ENCODE peak calls at places on chromosomes 6 and 20, in six cellular contexts. L is endothelial cell of umbilical vein, I is GM12878, S is K562, R is A549, G is HepG2. D is an unnamed sample.

GRCh38 chr6:45663181-45664180 is 285.7 kb upstream of the SUPT3H start:
- DNase-seq in L (peak; percentile 42), I (no peak), S (no peak), R (no peak), G (no peak), D (no peak)

GRCh38 chr6:56840467-56841371 is 114.2 kb upstream of the BEND6 start:
- DNase-seq in L (peak; percentile 88), I (no peak), S (no peak), R (peak; percentile 51), G (peak; percentile 49), D (no peak)

GRCh38 chr20:62045529-62046277 is 20.0 kb downstream of the TAF4 start:
- DNase-seq in L (no peak), I (no peak), S (no peak), R (no peak), G (no peak), D (no peak)

GRCh38 chr20:3811421-3812258 is 8.7 kb upstream of the AP5S1 start:
- DNase-seq in L (peak; percentile 97), I (no peak), S (peak; percentile 46), R (peak; percentile 100), G (peak; percentile 90), D (peak; percentile 97)

GRCh38 chr20:11698124-11698523 is 219.6 kb upstream of the BTBD3 start:
- DNase-seq in L (no peak), I (no peak), S (no peak), R (no peak), G (no peak), D (no peak)

GRCh38 chr6:24855389-24856245 is 56.9 kb upstream of the ARMH2 start:
- DNase-seq in L (peak; percentile 70), I (peak; percentile 58), S (peak; percentile 80), R (peak; percentile 62), G (peak; percentile 60), D (peak; percentile 83)

GRCh38 chr6:109172096-109172495 is 76.8 kb downstream of the CEP57L1 start:
- DNase-seq in L (no peak), I (no peak), S (no peak), R (no peak), G (peak; percentile 24), D (no peak)

GRCh38 chr6:159098636-159099106 is 53.9 kb upstream of the TAGAP start:
- DNase-seq in L (no peak), I (no peak), S (no peak), R (no peak), G (no peak), D (peak; percentile 43)

GRCh38 chr6:135722679-135723078 is 128.8 kb upstream of the PDE7B start:
- DNase-seq in L (peak; percentile 88), I (no peak), S (no peak), R (peak; percentile 90), G (peak; percentile 5), D (no peak)
- TF ChIP-seq POLR2A in L (no peak), I (no peak), S (no peak), R (no peak), G (no peak), D (no peak)

GRCh38 chr6:7016238-7016637 is 91.5 kb upstream of the RREB1 start:
- DNase-seq in L (no peak), I (no peak), S (no peak), R (no peak), G (no peak), D (peak; percentile 41)
- TF ChIP-seq MYC in L (no peak), I (no peak), S (no peak), R (no peak), G (no peak), D (no peak)

GRCh38 chr6:52576054-52576391 is 837 bp downstream of the TRAM2 start:
- DNase-seq in L (no peak), I (no peak), S (peak; percentile 25), R (no peak), G (no peak), D (no peak)

GRCh38 chr6:52576392-52577021 is 353 bp downstream of the TRAM2 start:
- DNase-seq in L (peak; percentile 87), I (peak; percentile 37), S (peak; percentile 85), R (peak; percentile 84), G (peak; percentile 84), D (peak; percentile 86)

GRCh38 chr6:52575490-52575868 is 1.4 kb downstream of the TRAM2 start:
- DNase-seq in L (peak; percentile 48), I (no peak), S (peak; percentile 17), R (no peak), G (no peak), D (no peak)

GRCh38 chr6:52577778-52578473 is 1.1 kb upstream of the TRAM2 start:
- DNase-seq in L (no peak), I (no peak), S (peak; percentile 41), R (no peak), G (no peak), D (peak; percentile 54)

GRCh38 chr6:52577022-52577777 is at the start of gene TRAM2:
- DNase-seq in L (peak; percentile 75), I (no peak), S (peak; percentile 89), R (peak; percentile 72), G (peak; percentile 76), D (peak; percentile 89)
- TF ChIP-seq POLR2A in L (peak; percentile 76), I (peak; percentile 83), S (peak; percentile 80), R (peak; percentile 59), G (peak; percentile 87), D (peak; percentile 70)

GRCh38 chr6:31202259-31203166 is 32.0 kb upstream of the POU5F1 start:
- DNase-seq in L (peak; percentile 40), I (no peak), S (no peak), R (no peak), G (no peak), D (no peak)
- TF ChIP-seq MYC in L (no peak), I (no peak), S (no peak), R (no peak), G (no peak), D (no peak)

GRCh38 chr6:128520436-128521301 is at the start of gene PTPRK:
- DNase-seq in L (peak; percentile 94), I (no peak), S (peak; percentile 49), R (peak; percentile 87), G (peak; percentile 90), D (peak; percentile 42)
- TF ChIP-seq POLR2A in L (peak; percentile 89), I (no peak), S (no peak), R (peak; percentile 81), G (peak; percentile 96), D (no peak)

DNA sequence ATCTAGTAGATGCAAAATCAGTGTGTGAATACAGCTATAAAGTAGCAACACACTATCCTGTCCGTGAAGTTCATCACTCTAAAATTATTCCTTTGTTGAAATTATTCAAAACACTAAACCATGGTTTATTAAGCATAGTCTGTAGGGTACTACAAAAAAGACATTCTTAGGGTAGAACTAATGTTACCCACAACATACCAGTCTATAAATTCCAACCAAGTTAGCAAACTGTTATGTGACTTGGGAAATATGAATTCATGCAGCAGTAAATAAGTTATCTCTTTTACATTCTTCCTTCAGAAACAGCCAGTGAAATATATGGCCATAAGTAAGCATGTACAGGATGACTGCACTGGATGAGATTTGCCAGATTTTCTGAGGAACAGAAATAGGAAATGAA is 580.3 kb upstream of the ADGRB3 start:
- DNase-seq in L (no peak), I (no peak), S (no peak), R (no peak), G (no peak), D (no peak)
- TF ChIP-seq MYC in L (no peak), I (no peak), S (no peak), R (no peak), G (no peak), D (no peak)

GRCh38 chr6:155314773-155315515 is 660 bp upstream of the TFB1M start:
- DNase-seq in L (peak; percentile 89), I (peak; percentile 85), S (peak; percentile 86), R (peak; percentile 88), G (peak; percentile 93), D (peak; percentile 94)
- TF ChIP-seq POLR2A in L (peak; percentile 43), I (no peak), S (peak; percentile 87), R (no peak), G (no peak), D (peak; percentile 7)

GRCh38 chr6:37547564-37548061 is 47.9 kb upstream of the CCDC167 start:
- DNase-seq in L (peak; percentile 80), I (no peak), S (no peak), R (no peak), G (no peak), D (no peak)
- TF ChIP-seq MYC in L (no peak), I (no peak), S (no peak), R (no peak), G (no peak), D (no peak)